ENCODE peak calls at places on chromosomes 5 and 9, in five cellular contexts. G is H7, B is SHP77, T is choroid plexus epithelial cell, C is upper lobe of right lung. O is an unnamed sample.

GRCh38 chr5:123610665-123611406 is 98.9 kb downstream of the CSNK1G3 start:
- DNase-seq in T (peak), C (no peak), G (peak), B (peak), O (no peak)

GRCh38 chr9:92740969-92741368 is 23.7 kb downstream of the BICD2 start:
- DNase-seq in C (no peak), T (no peak), G (no peak), B (no peak), O (no peak)

GRCh38 chr5:83374547-83374946 is 97.0 kb upstream of the VCAN start:
- DNase-seq in B (no peak), C (no peak), G (no peak), T (peak), O (peak)

GRCh38 chr5:140833993-140834392 is at the start of gene PCDHA7:
- DNase-seq in G (no peak), C (no peak), B (no peak), T (no peak), O (no peak)

GRCh38 chr9:83012578-83013260 is 50.2 kb downstream of the RASEF start:
- DNase-seq in T (no peak), B (no peak), G (no peak), C (no peak), O (no peak)

GRCh38 chr5:151144275-151144674 is 13.3 kb downstream of the ANXA6 start:
- DNase-seq in T (no peak), G (no peak), C (no peak), B (no peak), O (no peak)

GRCh38 chr9:2469681-2470141 is 151.9 kb upstream of the VLDLR start:
- DNase-seq in C (no peak), T (peak), G (no peak), B (no peak), O (peak)

GRCh38 chr5:159821541-159821940 is 94.7 kb upstream of the ADRA1B start:
- DNase-seq in B (no peak), T (no peak), C (no peak), G (no peak), O (no peak)

GRCh38 chr9:136242908-136243525 is 2.6 kb downstream of the QSOX2 start:
- DNase-seq in C (no peak), B (no peak), G (no peak), T (peak), O (no peak)

GRCh38 chr9:96084289-96084688 is 208.8 kb downstream of the ERCC6L2 start:
- DNase-seq in C (no peak), T (no peak), G (no peak), B (no peak), O (no peak)

GRCh38 chr5:125274211-125274610 is 527.8 kb upstream of the ZNF608 start:
- DNase-seq in T (no peak), B (no peak), C (no peak), G (no peak), O (no peak)

GRCh38 chr5:78600656-78601452 is 47.7 kb downstream of the LHFPL2 start:
- DNase-seq in T (peak), G (no peak), C (no peak), B (no peak), O (no peak)

GRCh38 chr9:134835455-134835854 is 45.2 kb upstream of the FCN2 start:
- DNase-seq in C (no peak), B (no peak), T (no peak), G (no peak), O (no peak)

GRCh38 chr9:114078021-114078780 is at the start of gene AMBP:
- DNase-seq in C (peak), G (no peak), T (no peak), B (no peak), O (no peak)

GRCh38 chr5:179755022-179755421 is 22.4 kb downstream of the MAML1 start:
- DNase-seq in G (peak), C (no peak), B (no peak), T (peak), O (no peak)

GRCh38 chr5:126812199-126812570 is 35.2 kb downstream of the LMNB1 start:
- DNase-seq in T (no peak), G (no peak), C (no peak), B (no peak), O (no peak)

GRCh38 chr5:59180515-59180914 is 597.6 kb downstream of the RAB3C start:
- DNase-seq in G (no peak), B (no peak), C (no peak), T (no peak), O (no peak)